ENCODE peak calls at places on chromosomes 7 and 10, in ten cellular contexts. S is AG09309, P is HFF-Myc, V is adrenal gland, I is stomach, T is HL-60, X is mesendoderm, Z is cardiac muscle cell, F is aorta, E is psoas muscle. B is an unnamed sample.

GRCh38 chr7:112122144-112122543 is 84.1 kb downstream of the DOCK4 start:
- DNase-seq in S (no peak), P (no peak), V (no peak), I (no peak), T (no peak), X (no peak), Z (no peak), F (no peak), E (no peak), B (no peak)

GRCh38 chr10:90865400-90865799 is 6.4 kb upstream of the RPP30 start:
- DNase-seq in S (no peak), P (no peak), V (no peak), I (no peak), T (no peak), X (no peak), Z (no peak), F (no peak), E (no peak), B (no peak)

GRCh38 chr7:24572421-24573007 is 738 bp upstream of the PALS2 start:
- DNase-seq in S (no peak), P (no peak), V (peak; percentile 56), I (no peak), T (no peak), X (no peak), Z (no peak), F (peak; percentile 57), E (peak; percentile 68), B (peak; percentile 17)

GRCh38 chr7:2530076-2530967 is 10.7 kb downstream of the LFNG start:
- DNase-seq in S (no peak), P (no peak), V (no peak), I (no peak), T (peak; percentile 92), X (no peak), Z (no peak), F (peak; percentile 79), E (peak; percentile 62), B (peak; percentile 18)

GRCh38 chr10:34116220-34116623 is 698.9 kb downstream of the PARD3 start:
- DNase-seq in S (no peak), P (no peak), V (no peak), I (no peak), T (no peak), X (peak; percentile 28), Z (peak; percentile 52), F (no peak), E (no peak), B (no peak)

GRCh38 chr7:108581655-108582491 is 12.2 kb downstream of the DNAJB9 start:
- DNase-seq in S (no peak), P (no peak), V (no peak), I (no peak), T (no peak), X (peak; percentile 88), Z (peak; percentile 54), F (no peak), E (no peak), B (no peak)

GRCh38 chr7:98641646-98642489 is 24.8 kb downstream of the NPTX2 start:
- DNase-seq in S (no peak), P (no peak), V (no peak), I (no peak), T (peak; percentile 24), X (peak; percentile 54), Z (no peak), F (no peak), E (no peak), B (no peak)

GRCh38 chr7:45687721-45688120 is 113.6 kb downstream of the ADCY1 start:
- DNase-seq in S (no peak), P (no peak), V (no peak), I (no peak), T (no peak), X (no peak), Z (no peak), F (no peak), E (peak; percentile 38), B (no peak)

GRCh38 chr10:43982250-43982649 is 333.6 kb upstream of the ZNF32 start:
- DNase-seq in S (no peak), P (no peak), V (no peak), I (no peak), T (no peak), X (no peak), Z (no peak), F (no peak), E (no peak), B (no peak)

GRCh38 chr7:121748546-121748945 is 124.4 kb upstream of the PTPRZ1 start:
- DNase-seq in S (no peak), P (no peak), V (no peak), I (no peak), T (no peak), X (no peak), Z (no peak), F (no peak), E (no peak), B (no peak)

GRCh38 chr7:155713382-155713781 is 68.9 kb downstream of the RBM33 start:
- DNase-seq in S (no peak), P (no peak), V (no peak), I (peak; percentile 45), T (no peak), X (no peak), Z (no peak), F (no peak), E (no peak), B (no peak)

GRCh38 chr10:78560393-78560688 is 508.4 kb upstream of the ZMIZ1 start:
- DNase-seq in S (no peak), P (no peak), V (no peak), I (no peak), T (no peak), X (no peak), Z (no peak), F (no peak), E (no peak), B (no peak)

GRCh38 chr7:122148878-122149277 is 4.8 kb upstream of the AASS start:
- DNase-seq in S (no peak), P (no peak), V (no peak), I (no peak), T (no peak), X (no peak), Z (no peak), F (no peak), E (no peak), B (no peak)

GRCh38 chr10:62814901-62815372 is 1.2 kb downstream of the EGR2 start:
- DNase-seq in S (no peak), P (no peak), V (no peak), I (no peak), T (no peak), X (peak; percentile 23), Z (no peak), F (no peak), E (no peak), B (no peak)

GRCh38 chr10:62815373-62816111 is 624 bp downstream of the EGR2 start:
- DNase-seq in S (no peak), P (no peak), V (peak; percentile 26), I (no peak), T (no peak), X (peak; percentile 39), Z (peak; percentile 12), F (no peak), E (no peak), B (no peak)

GRCh38 chr10:62813453-62813852 is 2.7 kb downstream of the EGR2 start:
- DNase-seq in S (no peak), P (no peak), V (no peak), I (no peak), T (no peak), X (no peak), Z (no peak), F (no peak), E (no peak), B (no peak)

GRCh38 chr10:62812672-62813439 is 3.3 kb downstream of the EGR2 start:
- DNase-seq in S (no peak), P (no peak), V (no peak), I (no peak), T (no peak), X (no peak), Z (no peak), F (no peak), E (no peak), B (no peak)

GRCh38 chr10:62813981-62814380 is 2.2 kb downstream of the EGR2 start:
- DNase-seq in S (no peak), P (no peak), V (no peak), I (no peak), T (no peak), X (no peak), Z (no peak), F (no peak), E (no peak), B (no peak)
- H3K4me3 ChIP-seq in S (no peak overlapping the region), P (no peak overlapping the region), V (no peak overlapping the region), I (no peak overlapping the region), T (no peak overlapping the region), X (no peak overlapping the region), Z (no peak overlapping the region), F (no peak overlapping the region), E (no peak overlapping the region), B (no peak overlapping the region)

DNA sequence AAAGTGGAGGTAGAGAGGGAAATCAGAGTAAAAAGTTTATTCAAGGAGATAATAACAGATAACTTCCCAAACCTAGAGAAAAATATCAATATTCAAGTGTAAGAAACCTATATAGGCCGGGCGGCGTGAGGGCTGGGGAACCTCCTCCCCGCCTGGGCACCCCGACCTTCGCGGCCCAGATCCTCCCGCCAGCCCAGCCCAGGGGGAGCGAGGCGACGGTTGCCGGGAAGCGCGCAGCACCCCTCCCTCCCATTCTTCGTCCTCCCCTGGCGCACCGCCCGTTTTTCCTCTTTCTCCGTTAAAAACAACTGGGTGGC is 32.4 kb upstream of the SFTPD start:
- DNase-seq in S (no peak), P (no peak), V (no peak), I (no peak), T (no peak), X (no peak), Z (no peak), F (no peak), E (no peak), B (no peak)
- H3K4me3 ChIP-seq in S (peak overlapping the region; percentile 59), P (peak overlapping the region; percentile 38), V (peak overlapping the region; percentile 62), I (peak overlapping the region; percentile 74), T (peak overlapping the region; percentile 61), X (no peak overlapping the region), Z (peak overlapping the region; percentile 91), F (peak overlapping the region; percentile 42), E (peak overlapping the region; percentile 79), B (peak overlapping the region; percentile 42)

DNA sequence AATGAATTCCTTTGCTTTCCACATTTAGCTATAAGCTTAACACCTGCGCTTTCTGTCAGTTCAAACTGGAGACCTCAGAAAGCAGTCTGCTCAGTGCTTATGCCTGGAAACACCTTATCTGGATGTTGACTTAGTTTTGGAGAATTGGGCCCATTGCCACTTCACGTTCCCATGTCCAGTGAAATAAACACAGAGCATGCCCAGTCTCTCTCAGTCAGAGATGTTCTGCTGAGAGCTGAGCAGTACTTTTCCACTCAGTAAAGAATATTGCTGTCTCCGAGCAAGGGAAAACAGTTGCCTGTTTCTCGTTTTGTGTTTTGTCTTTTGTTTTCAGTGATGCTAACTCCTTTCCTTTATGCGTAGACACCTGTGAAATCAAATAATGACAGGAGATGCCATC is 83.2 kb upstream of the PRR15 start:
- DNase-seq in S (no peak), P (no peak), V (no peak), I (peak; percentile 72), T (no peak), X (no peak), Z (no peak), F (no peak), E (no peak), B (no peak)
- H3K4me3 ChIP-seq in S (no peak overlapping the region), P (no peak overlapping the region), V (no peak overlapping the region), I (no peak overlapping the region), T (no peak overlapping the region), X (no peak overlapping the region), Z (no peak overlapping the region), F (peak overlapping the region; percentile 44), E (no peak overlapping the region), B (no peak overlapping the region)

DNA sequence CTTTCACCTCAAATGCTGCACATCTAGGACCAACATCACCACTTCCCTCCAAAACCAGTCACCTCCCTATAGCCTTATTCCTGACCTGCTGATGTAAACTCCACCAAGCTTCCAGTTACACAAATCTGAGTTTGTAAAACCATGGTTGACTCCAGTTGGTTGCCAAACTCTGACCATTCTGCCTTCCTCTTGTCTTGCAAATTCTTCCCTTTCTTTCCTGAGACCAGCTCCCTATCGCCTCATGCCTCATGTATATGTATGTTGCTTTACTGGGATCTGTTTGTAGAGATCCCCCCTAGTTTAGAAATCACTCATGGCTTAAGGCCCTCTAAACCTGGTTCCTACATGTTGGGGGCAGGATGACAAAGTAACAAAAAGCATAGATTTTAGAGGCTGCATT is 31.3 kb downstream of the PAX2 start:
- DNase-seq in S (no peak), P (no peak), V (no peak), I (no peak), T (no peak), X (no peak), Z (no peak), F (no peak), E (no peak), B (no peak)
- H3K4me3 ChIP-seq in S (no peak overlapping the region), P (no peak overlapping the region), V (no peak overlapping the region), I (no peak overlapping the region), T (no peak overlapping the region), X (no peak overlapping the region), Z (no peak overlapping the region), F (no peak overlapping the region), E (no peak overlapping the region), B (no peak overlapping the region)

B was measured in BE2C.